ENCODE peak calls at places on chromosomes 2 and 18, in four cellular contexts. X is fibroblast of villous mesenchyme, G is uterus, Z is K562. S is an unnamed sample.

GRCh38 chr2:195683174-195683573 is 26.1 kb downstream of the SLC39A10 start:
- DNase-seq in Z (no peak), X (peak; percentile 63), G (no peak), S (peak; percentile 39)

GRCh38 chr2:3172265-3172935 is 205.2 kb downstream of the EIPR1 start:
- DNase-seq in G (no peak), Z (no peak), X (no peak), S (no peak)

GRCh38 chr18:44729631-44730101 is 49.0 kb downstream of the SETBP1 start:
- DNase-seq in Z (peak; percentile 51), X (peak; percentile 96), G (no peak), S (peak; percentile 91)

GRCh38 chr2:15082105-15083058 is 449.9 kb downstream of the LRATD1 start:
- DNase-seq in Z (no peak), X (no peak), G (no peak), S (no peak)

GRCh38 chr18:6504605-6505510 is 90.1 kb upstream of the L3MBTL4 start:
- DNase-seq in X (no peak), G (no peak), Z (peak; percentile 9), S (no peak)

GRCh38 chr2:28397043-28397381 is 4.4 kb downstream of the FOSL2 start:
- DNase-seq in G (no peak), Z (no peak), X (no peak), S (no peak)

GRCh38 chr2:65299246-65299645 is 71.6 kb downstream of the ACTR2 start:
- DNase-seq in G (no peak), X (no peak), Z (peak; percentile 60), S (no peak)

GRCh38 chr2:73109796-73110540 is 2.8 kb downstream of the RAB11FIP5 start:
- DNase-seq in X (no peak), Z (no peak), G (no peak), S (no peak)

GRCh38 chr2:127185720-127186119 is 34.4 kb downstream of the CYP27C1 start:
- DNase-seq in Z (no peak), X (no peak), G (no peak), S (no peak)

GRCh38 chr2:209663149-209663548 is 108.5 kb upstream of the UNC80 start:
- DNase-seq in Z (no peak), G (no peak), X (no peak), S (peak; percentile 37)

GRCh38 chr2:228540976-228541375 is 359.5 kb upstream of the SPHKAP start:
- DNase-seq in Z (no peak), X (no peak), G (no peak), S (no peak)

GRCh38 chr2:212157011-212157410 is 381.6 kb downstream of the ERBB4 start:
- DNase-seq in Z (no peak), G (no peak), X (no peak), S (peak; percentile 25)

GRCh38 chr18:8988262-8988871 is 114.1 kb upstream of the NDUFV2 start:
- DNase-seq in G (peak; percentile 23), Z (peak; percentile 84), X (peak; percentile 68), S (peak; percentile 78)

GRCh38 chr2:66024396-66024795 is 410.5 kb upstream of the MEIS1 start:
- DNase-seq in G (no peak), Z (no peak), X (no peak), S (no peak)

GRCh38 chr2:69576895-69577294 is 66.6 kb downstream of the AAK1 start:
- DNase-seq in X (no peak), G (no peak), Z (no peak), S (no peak)

GRCh38 chr2:143681006-143681405 is 551.8 kb downstream of the ARHGAP15 start:
- DNase-seq in G (no peak), Z (no peak), X (no peak), S (no peak)

GRCh38 chr18:65725421-65726050 is 25.3 kb upstream of the CDH7 start:
- DNase-seq in X (no peak), G (no peak), Z (peak; percentile 6), S (peak; percentile 13)

GRCh38 chr2:85022232-85022631 is 51.3 kb downstream of the KCMF1 start:
- DNase-seq in X (no peak), G (no peak), Z (no peak), S (no peak)

GRCh38 chr2:226403360-226403759 is 396.3 kb downstream of the IRS1 start:
- DNase-seq in X (peak; percentile 42), Z (no peak), G (no peak), S (no peak)

GRCh38 chr18:24546304-24546703 is 85.9 kb downstream of the HRH4 start:
- DNase-seq in X (peak; percentile 11), G (no peak), Z (no peak), S (peak; percentile 1)

GRCh38 chr2:73705091-73705490 is 32.1 kb downstream of the TPRKB start:
- DNase-seq in X (no peak), G (no peak), Z (no peak), S (no peak)

GRCh38 chr2:33681333-33681732 is 82.2 kb upstream of the FAM98A start:
- DNase-seq in Z (no peak), G (no peak), X (no peak), S (peak; percentile 10)

GRCh38 chr2:221243758-221244157 is 328.3 kb downstream of the EPHA4 start:
- DNase-seq in Z (no peak), X (no peak), G (no peak), S (no peak)

GRCh38 chr2:63555931-63556330 is 32.3 kb downstream of the WDPCP start:
- DNase-seq in G (no peak), Z (no peak), X (no peak), S (no peak)

DNA sequence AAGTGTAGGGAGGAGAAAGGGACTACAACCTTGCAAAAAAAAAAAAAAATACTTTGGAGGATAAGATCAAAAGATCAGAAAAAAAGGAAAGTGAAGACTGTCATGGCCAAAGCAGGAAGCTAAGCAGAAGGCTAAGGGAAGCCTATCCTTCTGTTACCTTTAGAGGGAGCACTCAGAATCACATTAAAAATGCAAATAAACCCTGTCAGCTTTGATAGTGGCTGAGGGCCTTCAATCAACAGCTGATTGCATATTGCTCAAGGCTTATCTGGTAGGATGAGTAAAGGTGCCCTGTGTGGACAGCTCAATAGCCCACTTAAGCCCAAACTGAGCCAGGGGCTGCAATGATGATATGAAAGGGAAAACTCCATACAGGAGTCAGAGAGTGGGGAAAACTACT is 1021.2 kb downstream of the LRP1B start:
- DNase-seq in Z (peak; percentile 2), G (no peak), X (no peak), S (peak; percentile 28)
- TF ChIP-seq CTCF in Z (no peak), G (no peak), X (no peak), S (peak; percentile 60)

GRCh38 chr18:3593904-3594759 is 144.2 kb downstream of the TGIF1 start:
- DNase-seq in G (peak; percentile 93), X (peak; percentile 99), Z (peak; percentile 97), S (peak; percentile 99)

GRCh38 chr18:3594760-3595241 is 144.8 kb downstream of the TGIF1 start:
- DNase-seq in X (peak; percentile 69), Z (peak; percentile 62), G (no peak), S (peak; percentile 44)

GRCh38 chr18:3590096-3590655 is 140.2 kb downstream of the TGIF1 start:
- DNase-seq in G (no peak), Z (no peak), X (no peak), S (no peak)

GRCh38 chr18:3593381-3593903 is 143.5 kb downstream of the TGIF1 start:
- DNase-seq in X (peak; percentile 96), Z (peak; percentile 77), G (no peak), S (peak; percentile 95)

GRCh38 chr18:3592864-3593263 is 142.9 kb downstream of the TGIF1 start:
- DNase-seq in G (no peak), Z (no peak), X (no peak), S (no peak)
- H3K4me3 ChIP-seq in G (no peak overlapping the region), Z (peak overlapping the region; percentile 42), X (peak overlapping the region; percentile 62), S (no peak overlapping the region)

DNA sequence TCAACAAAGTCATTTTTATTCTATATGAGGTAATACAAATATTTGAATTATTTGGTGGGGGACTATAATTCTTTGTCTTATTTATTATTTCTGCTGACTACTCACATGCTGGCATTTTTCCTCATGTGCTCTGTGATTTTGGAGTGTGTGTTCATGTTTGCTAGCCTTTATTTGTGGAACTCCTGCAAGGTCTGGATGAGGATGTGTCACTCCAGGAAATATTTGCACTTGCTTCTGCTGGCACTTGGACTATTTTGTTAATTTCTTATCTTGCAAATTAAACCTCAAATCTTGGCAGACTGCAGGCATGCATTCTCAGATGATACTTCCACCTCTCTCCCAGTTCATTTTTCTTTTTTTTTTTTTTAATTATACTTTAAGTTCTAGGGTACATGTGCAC is 34.1 kb downstream of the POLI start:
- DNase-seq in X (no peak), Z (no peak), G (no peak), S (no peak)
- TF ChIP-seq CTCF in X (no peak), Z (no peak), G (no peak), S (no peak)

GRCh38 chr2:45014016-45014702 is 4.9 kb upstream of the SIX2 start:
- DNase-seq in G (no peak), Z (no peak), X (peak; percentile 58), S (peak; percentile 84)
- H3K4me3 ChIP-seq in G (peak overlapping the region; percentile 8), Z (no peak overlapping the region), X (peak overlapping the region; percentile 30), S (peak overlapping the region; percentile 66)

DNA sequence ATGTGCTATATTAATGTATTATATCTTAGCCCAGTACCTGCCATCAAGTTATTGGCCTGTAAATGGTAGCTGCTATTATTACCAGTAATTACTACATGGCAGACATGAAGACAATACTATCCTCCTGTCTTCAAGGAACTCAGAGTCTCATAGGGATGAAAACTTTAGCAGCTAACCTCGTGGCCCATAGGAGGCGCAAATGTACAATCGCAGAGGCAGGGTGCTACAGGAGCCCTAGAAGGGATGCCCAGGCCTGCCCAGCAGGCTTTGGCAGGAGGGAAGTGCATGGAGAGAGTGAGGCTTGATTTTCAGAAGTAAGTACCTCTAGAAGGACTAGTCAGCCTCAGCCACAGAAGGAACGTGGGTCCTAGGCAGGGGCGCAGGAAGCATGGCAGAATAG is 44.7 kb upstream of the KIDINS220 start:
- DNase-seq in Z (peak; percentile 41), X (peak; percentile 25), G (no peak), S (peak; percentile 68)
- TF ChIP-seq CTCF in Z (peak; percentile 44), X (peak; percentile 53), G (no peak), S (peak; percentile 77)

DNA sequence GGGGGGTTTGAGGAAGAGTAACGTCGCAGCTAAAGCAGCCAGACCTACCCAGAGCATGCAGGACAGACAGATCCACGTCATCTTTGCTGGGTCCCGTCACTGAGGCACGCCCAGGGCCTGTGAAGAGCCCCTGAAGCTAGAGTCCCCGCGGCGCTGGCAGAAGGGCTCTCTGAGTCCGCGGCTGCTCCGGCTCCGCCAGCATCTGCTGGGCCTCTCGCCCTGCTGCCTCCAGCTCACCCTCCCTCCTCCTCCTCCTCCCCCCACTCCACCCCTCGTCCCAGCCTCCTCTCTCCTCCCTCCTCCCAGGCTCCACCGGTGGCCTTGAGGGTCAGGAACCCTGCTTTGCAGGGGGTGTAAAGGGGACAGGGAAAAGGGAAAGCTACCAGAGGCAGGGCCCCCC is at the start of gene TNS1:
- DNase-seq in Z (no peak), X (peak; percentile 55), G (peak; percentile 70), S (peak; percentile 50)
- H3K4me3 ChIP-seq in Z (no peak within 1 kb of the TSS), X (peak within 1 kb of the TSS; percentile 55), G (peak within 1 kb of the TSS; percentile 63), S (peak within 1 kb of the TSS; percentile 46)

S was measured in choroid plexus epithelial cell.